ENCODE peak calls at places on chromosomes 2 and 18, in five cellular contexts. One of them, this sample, is unnamed.

GRCh38 chr2:74736589-74736988 is 82.5 kb downstream of the SEMA4F start:
- DNase-seq in heart right ventricle: no peak
- DNase-seq in A549: no peak
- DNase-seq in astrocyte: no peak
- DNase-seq in HCT116: no peak
- DNase-seq in this sample: no peak

GRCh38 chr18:75141166-75141565 is 67.8 kb downstream of the PTGR3 start:
- DNase-seq in heart right ventricle: no peak
- DNase-seq in HCT116: no peak
- DNase-seq in astrocyte: no peak
- DNase-seq in A549: no peak
- DNase-seq in this sample: no peak

GRCh38 chr2:156466739-156467405 is 30.7 kb downstream of the GPD2 start:
- DNase-seq in heart right ventricle: no peak
- DNase-seq in astrocyte: peak
- DNase-seq in HCT116: no peak
- DNase-seq in A549: no peak
- DNase-seq in this sample: no peak

GRCh38 chr2:98472132-98472650 is 27.5 kb downstream of the INPP4A start:
- DNase-seq in heart right ventricle: no peak
- DNase-seq in A549: no peak
- DNase-seq in astrocyte: no peak
- DNase-seq in HCT116: no peak
- DNase-seq in this sample: no peak

GRCh38 chr18:22713511-22713910 is 219.6 kb upstream of the RBBP8 start:
- DNase-seq in A549: no peak
- DNase-seq in HCT116: no peak
- DNase-seq in astrocyte: peak
- DNase-seq in heart right ventricle: no peak
- DNase-seq in this sample: no peak

GRCh38 chr18:51342815-51343214 is 145.3 kb upstream of the MEX3C start:
- DNase-seq in HCT116: no peak
- DNase-seq in A549: peak
- DNase-seq in heart right ventricle: no peak
- DNase-seq in astrocyte: peak
- DNase-seq in this sample: no peak

GRCh38 chr2:156897548-156897947 is 360.0 kb upstream of the GALNT5 start:
- DNase-seq in HCT116: no peak
- DNase-seq in heart right ventricle: no peak
- DNase-seq in A549: no peak
- DNase-seq in astrocyte: no peak
- DNase-seq in this sample: no peak

GRCh38 chr2:96495983-96496382 is 9.2 kb downstream of the NEURL3 start:
- DNase-seq in heart right ventricle: no peak
- DNase-seq in astrocyte: no peak
- DNase-seq in HCT116: no peak
- DNase-seq in A549: no peak
- DNase-seq in this sample: no peak

GRCh38 chr2:71787476-71788185 is 334.3 kb downstream of the DYSF start:
- DNase-seq in HCT116: no peak
- DNase-seq in heart right ventricle: no peak
- DNase-seq in A549: no peak
- DNase-seq in astrocyte: no peak
- DNase-seq in this sample: no peak

GRCh38 chr18:14784133-14784532 is 36.2 kb downstream of the ANKRD30B start:
- DNase-seq in astrocyte: no peak
- DNase-seq in HCT116: no peak
- DNase-seq in heart right ventricle: no peak
- DNase-seq in A549: no peak
- DNase-seq in this sample: no peak

GRCh38 chr2:16055848-16056580 is 115.7 kb downstream of the MYCN start:
- DNase-seq in heart right ventricle: no peak
- DNase-seq in A549: no peak
- DNase-seq in HCT116: no peak
- DNase-seq in astrocyte: no peak
- DNase-seq in this sample: no peak

GRCh38 chr2:190860985-190861721 is 19.5 kb upstream of the GLS start:
- DNase-seq in heart right ventricle: no peak
- DNase-seq in HCT116: no peak
- DNase-seq in A549: no peak
- DNase-seq in astrocyte: peak
- DNase-seq in this sample: no peak

GRCh38 chr2:146777181-146777580 is 1067.6 kb upstream of the ACVR2A start:
- DNase-seq in A549: no peak
- DNase-seq in heart right ventricle: no peak
- DNase-seq in astrocyte: no peak
- DNase-seq in HCT116: no peak
- DNase-seq in this sample: no peak

GRCh38 chr2:10300328-10300920 is 2.3 kb upstream of the HPCAL1 start:
- DNase-seq in heart right ventricle: no peak
- DNase-seq in astrocyte: no peak
- DNase-seq in HCT116: no peak
- DNase-seq in A549: peak
- DNase-seq in this sample: no peak

GRCh38 chr2:54499666-54500065 is 43.5 kb downstream of the SPTBN1 start:
- DNase-seq in heart right ventricle: no peak
- DNase-seq in HCT116: no peak
- DNase-seq in A549: no peak
- DNase-seq in astrocyte: no peak
- DNase-seq in this sample: no peak

GRCh38 chr2:222859786-222860726 is 780 bp upstream of the ACSL3 start:
- DNase-seq in astrocyte: no peak
- DNase-seq in A549: peak
- DNase-seq in heart right ventricle: peak
- DNase-seq in HCT116: no peak
- DNase-seq in this sample: no peak

GRCh38 chr2:121582272-121582671 is 51.6 kb downstream of the RNU4ATAC start:
- DNase-seq in A549: no peak
- DNase-seq in HCT116: no peak
- DNase-seq in astrocyte: no peak
- DNase-seq in heart right ventricle: no peak
- DNase-seq in this sample: no peak

GRCh38 chr2:226991663-226992062 is 155.8 kb downstream of the RHBDD1 start:
- DNase-seq in astrocyte: no peak
- DNase-seq in A549: no peak
- DNase-seq in HCT116: no peak
- DNase-seq in heart right ventricle: no peak
- DNase-seq in this sample: no peak

GRCh38 chr18:63894367-63894766 is 6.9 kb downstream of the SERPINB2 start:
- DNase-seq in HCT116: no peak
- DNase-seq in astrocyte: no peak
- DNase-seq in heart right ventricle: no peak
- DNase-seq in A549: no peak
- DNase-seq in this sample: no peak

GRCh38 chr2:197599285-197599965 is 76.0 kb downstream of the RFTN2 start:
- DNase-seq in A549: peak
- DNase-seq in heart right ventricle: no peak
- DNase-seq in HCT116: peak
- DNase-seq in astrocyte: no peak
- DNase-seq in this sample: no peak

DNA sequence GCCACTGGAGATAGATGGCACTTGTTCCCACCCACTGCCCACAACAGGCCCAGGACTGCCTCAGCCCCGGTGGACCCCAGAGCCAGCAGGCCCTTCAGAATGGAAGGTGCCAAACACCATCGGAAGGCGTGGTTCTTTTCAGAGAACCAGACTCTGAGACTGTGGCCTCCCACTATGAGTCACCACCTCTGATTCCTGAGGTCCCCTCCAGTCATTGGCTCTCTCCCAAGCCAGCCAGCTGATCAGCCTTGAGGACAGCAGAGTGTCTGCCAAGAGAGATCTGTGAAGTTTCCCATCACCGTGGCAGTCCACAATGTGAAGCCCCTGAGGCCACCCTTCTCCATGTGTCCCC is 10.4 kb upstream of the MAP3K2 start:
- DNase-seq in HCT116: peak
- DNase-seq in astrocyte: peak
- DNase-seq in A549: peak
- DNase-seq in heart right ventricle: peak
- DNase-seq in this sample: no peak
- H3K27ac ChIP-seq in HCT116: no peak
- H3K27ac ChIP-seq in astrocyte: peak
- H3K27ac ChIP-seq in A549: peak
- H3K27ac ChIP-seq in heart right ventricle: no peak
- H3K27ac ChIP-seq in this sample: no peak

GRCh38 chr18:11989966-11990380 is 8.7 kb downstream of the IMPA2 start:
- DNase-seq in HCT116: no peak
- DNase-seq in A549: no peak
- DNase-seq in astrocyte: no peak
- DNase-seq in heart right ventricle: no peak
- DNase-seq in this sample: no peak
- H3K27ac ChIP-seq in HCT116: no peak
- H3K27ac ChIP-seq in A549: no peak
- H3K27ac ChIP-seq in astrocyte: no peak
- H3K27ac ChIP-seq in heart right ventricle: peak
- H3K27ac ChIP-seq in this sample: no peak

DNA sequence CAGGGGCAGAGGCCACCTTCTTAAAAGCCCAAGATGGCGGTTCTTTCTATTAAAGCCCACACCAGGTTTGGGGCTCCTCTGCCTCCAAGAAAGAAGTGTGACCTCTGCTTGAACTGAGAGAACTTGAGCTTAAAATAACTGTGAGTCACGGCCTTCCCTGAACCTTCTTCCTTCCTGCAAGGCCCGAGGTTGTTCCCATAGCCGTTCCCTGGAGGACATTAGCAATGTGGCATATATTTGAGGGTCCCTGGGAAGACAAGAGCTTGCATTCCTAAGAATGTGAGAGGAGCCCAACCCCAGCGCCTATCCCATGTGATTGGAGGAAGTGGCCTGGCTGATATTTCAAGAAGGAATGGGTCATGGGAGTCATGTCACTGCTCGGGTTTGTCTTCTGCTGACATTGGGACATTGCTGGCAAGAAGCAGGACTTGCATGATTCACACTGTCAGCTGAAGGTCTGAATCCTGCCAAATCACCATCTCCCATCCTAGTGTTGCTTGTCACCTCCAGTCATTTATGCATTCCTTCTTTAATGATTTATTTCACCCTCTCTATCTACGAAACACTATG is 168.1 kb downstream of the TRIB2 start:
- DNase-seq in HCT116: peak
- DNase-seq in astrocyte: peak
- DNase-seq in A549: peak
- DNase-seq in heart right ventricle: peak
- DNase-seq in this sample: no peak
- H3K27ac ChIP-seq in HCT116: no peak
- H3K27ac ChIP-seq in astrocyte: peak
- H3K27ac ChIP-seq in A549: no peak
- H3K27ac ChIP-seq in heart right ventricle: peak
- H3K27ac ChIP-seq in this sample: no peak

GRCh38 chr18:57432118-57432517 is 3.1 kb upstream of the ONECUT2 start:
- DNase-seq in astrocyte: no peak
- DNase-seq in A549: no peak
- DNase-seq in HCT116: no peak
- DNase-seq in heart right ventricle: no peak
- DNase-seq in this sample: no peak
- H3K27ac ChIP-seq in astrocyte: no peak
- H3K27ac ChIP-seq in A549: no peak
- H3K27ac ChIP-seq in HCT116: no peak
- H3K27ac ChIP-seq in heart right ventricle: no peak
- H3K27ac ChIP-seq in this sample: no peak

GRCh38 chr2:148642891-148643416 is 1.6 kb upstream of the EPC2 start:
- DNase-seq in HCT116: peak
- DNase-seq in A549: peak
- DNase-seq in astrocyte: peak
- DNase-seq in heart right ventricle: no peak
- DNase-seq in this sample: no peak
- H3K27ac ChIP-seq in HCT116: peak
- H3K27ac ChIP-seq in A549: no peak
- H3K27ac ChIP-seq in astrocyte: no peak
- H3K27ac ChIP-seq in heart right ventricle: no peak
- H3K27ac ChIP-seq in this sample: no peak

GRCh38 chr2:230226090-230226551 is 585 bp downstream of the SP140 start:
- DNase-seq in A549: no peak
- DNase-seq in astrocyte: no peak
- DNase-seq in heart right ventricle: no peak
- DNase-seq in HCT116: no peak
- DNase-seq in this sample: no peak
- H3K27ac ChIP-seq in A549: no peak
- H3K27ac ChIP-seq in astrocyte: no peak
- H3K27ac ChIP-seq in heart right ventricle: no peak
- H3K27ac ChIP-seq in HCT116: no peak
- H3K27ac ChIP-seq in this sample: peak

DNA sequence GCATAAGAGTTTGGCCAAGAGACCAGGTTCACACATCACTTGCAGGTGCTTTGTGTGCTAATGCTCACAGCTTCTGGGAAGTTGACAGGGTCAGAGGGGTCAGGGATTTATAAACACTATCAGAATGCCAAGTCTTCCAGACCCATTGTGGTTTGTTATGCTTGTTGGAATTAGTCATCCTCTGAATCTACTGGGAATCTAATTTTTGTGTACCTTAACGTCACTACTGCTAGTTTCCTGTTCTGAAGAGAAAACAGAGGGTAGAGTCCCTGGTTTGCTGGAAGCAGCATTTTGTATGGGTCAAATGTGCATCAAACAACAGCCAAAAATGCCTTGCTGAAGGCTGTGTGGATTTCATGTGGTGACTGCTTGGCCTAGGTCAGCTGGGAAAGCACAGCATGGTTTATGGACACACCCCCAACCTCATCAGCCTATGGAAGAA is 33.3 kb downstream of the ANTXR1 start:
- DNase-seq in astrocyte: peak
- DNase-seq in heart right ventricle: no peak
- DNase-seq in A549: peak
- DNase-seq in HCT116: no peak
- DNase-seq in this sample: no peak
- H3K27ac ChIP-seq in astrocyte: peak
- H3K27ac ChIP-seq in heart right ventricle: no peak
- H3K27ac ChIP-seq in A549: no peak
- H3K27ac ChIP-seq in HCT116: no peak
- H3K27ac ChIP-seq in this sample: no peak

GRCh38 chr2:180934911-180935310 is 45.5 kb upstream of the UBE2E3 start:
- DNase-seq in heart right ventricle: no peak
- DNase-seq in HCT116: no peak
- DNase-seq in A549: no peak
- DNase-seq in astrocyte: no peak
- DNase-seq in this sample: no peak
- H3K27ac ChIP-seq in heart right ventricle: no peak
- H3K27ac ChIP-seq in HCT116: no peak
- H3K27ac ChIP-seq in A549: no peak
- H3K27ac ChIP-seq in astrocyte: no peak
- H3K27ac ChIP-seq in this sample: no peak

This sample was measured in caudate nucleus.